ENCODE peak calls at places on chromosomes 5 and 9, in eight cellular contexts. X is HTR-8/SVneo; Q is brain microvascular endothelial cell; N is Ammon's horn; I is stimulated activated CD4-positive, alpha-beta T cell treated with anti-CD3 and anti-CD28 coated beads, Interleukin-15, amount 100 ng/mL, for 1 hour; P is germinal center; R is omental fat pad; M is amniotic stem cell. V is an unnamed sample.

GRCh38 chr5:173768267-173768806 is 119.8 kb upstream of the CPEB4 start:
- DNase-seq in P (no peak), I (no peak), R (no peak), N (no peak), M (no peak), X (no peak), Q (no peak), V (no peak)

GRCh38 chr5:44945743-44946142 is 137.0 kb downstream of the MRPS30 start:
- DNase-seq in P (no peak), I (no peak), X (no peak), Q (no peak), R (no peak), N (no peak), M (no peak), V (no peak)

GRCh38 chr5:73318308-73318719 is 130.3 kb downstream of the FOXD1 start:
- DNase-seq in N (no peak), X (no peak), R (no peak), Q (no peak), I (no peak), P (no peak), M (no peak), V (no peak)

GRCh38 chr5:175894805-175895204 is 23.4 kb downstream of the CPLX2 start:
- DNase-seq in P (no peak), N (no peak), R (no peak), X (no peak), I (no peak), Q (no peak), M (no peak), V (no peak)

GRCh38 chr9:134560654-134561053 is 80.9 kb upstream of the COL5A1 start:
- DNase-seq in Q (no peak), M (no peak), X (no peak), P (no peak), N (no peak), I (no peak), R (no peak), V (no peak)

GRCh38 chr5:154475613-154476342 is 2.2 kb downstream of the HAND1 start:
- DNase-seq in N (no peak), I (no peak), X (no peak), R (no peak), P (no peak), Q (no peak), M (no peak), V (no peak)

GRCh38 chr5:66724740-66725139 is 128.5 kb downstream of the MAST4 start:
- DNase-seq in X (no peak), M (no peak), P (no peak), Q (no peak), R (no peak), N (no peak), I (no peak), V (no peak)

GRCh38 chr9:125752070-125752628 is 5.0 kb downstream of the PBX3 start:
- DNase-seq in N (no peak), R (no peak), P (no peak), I (no peak), X (no peak), Q (no peak), M (no peak), V (no peak)

GRCh38 chr9:16727452-16728127 is 142.9 kb downstream of the BNC2 start:
- DNase-seq in I (no peak), X (no peak), M (no peak), R (no peak), P (no peak), N (no peak), Q (no peak), V (peak)

GRCh38 chr5:170552486-170553122 is 48.8 kb downstream of the KCNIP1 start:
- DNase-seq in N (peak), R (no peak), Q (peak), X (peak), M (no peak), I (no peak), P (no peak), V (no peak)

GRCh38 chr9:34986541-34987047 is 3.0 kb upstream of the DNAJB5 start:
- DNase-seq in N (peak), M (no peak), X (no peak), I (no peak), Q (no peak), P (peak), R (no peak), V (no peak)

GRCh38 chr5:179240561-179240960 is 104.7 kb downstream of the ADAMTS2 start:
- DNase-seq in I (no peak), R (no peak), P (no peak), Q (no peak), N (no peak), M (no peak), X (no peak), V (no peak)

GRCh38 chr9:109447329-109448076 is 50.6 kb downstream of the PTPN3 start:
- DNase-seq in R (no peak), P (no peak), M (no peak), N (no peak), I (no peak), X (no peak), Q (no peak), V (no peak)

GRCh38 chr5:139186752-139187326 is 11.3 kb downstream of the SIL1 start:
- DNase-seq in M (no peak), P (no peak), I (no peak), X (no peak), N (no peak), Q (no peak), R (no peak), V (no peak)

GRCh38 chr5:180920710-180921109 is 21.8 kb downstream of the BTNL8 start:
- DNase-seq in N (no peak), I (no peak), X (no peak), P (no peak), Q (no peak), R (no peak), M (no peak), V (no peak)

GRCh38 chr5:59021837-59022514 is 439.1 kb downstream of the RAB3C start:
- DNase-seq in X (no peak), I (no peak), N (no peak), M (no peak), R (no peak), Q (no peak), P (no peak), V (no peak)

GRCh38 chr5:73157399-73158303 is 15.3 kb upstream of the TMEM174 start:
- DNase-seq in I (no peak), R (no peak), M (no peak), P (no peak), N (no peak), X (no peak), Q (no peak), V (no peak)

GRCh38 chr5:14410068-14410941 is 171.3 kb upstream of the OTULINL start:
- DNase-seq in X (no peak), M (no peak), R (no peak), N (no peak), P (no peak), I (no peak), Q (no peak), V (no peak)

GRCh38 chr9:73132034-73132776 is 19.5 kb upstream of the ANXA1 start:
- DNase-seq in M (peak), Q (peak), R (no peak), P (peak), I (peak), N (peak), X (peak), V (peak)

GRCh38 chr5:34521628-34522290 is 134.4 kb upstream of the RAI14 start:
- DNase-seq in R (no peak), N (no peak), I (no peak), P (no peak), X (no peak), Q (no peak), M (no peak), V (no peak)

GRCh38 chr9:71446499-71447411 is 321.6 kb downstream of the CEMIP2 start:
- DNase-seq in N (peak), X (peak), R (no peak), Q (peak), M (peak), P (peak), I (no peak), V (peak)

GRCh38 chr5:135996611-135997010 is 32.2 kb upstream of the TGFBI start:
- DNase-seq in I (no peak), R (no peak), X (no peak), P (no peak), Q (peak), N (no peak), M (no peak), V (no peak)

GRCh38 chr5:100574716-100575115 is 39.5 kb downstream of the FAM174A start:
- DNase-seq in I (no peak), Q (no peak), X (no peak), M (no peak), N (no peak), P (no peak), R (no peak), V (no peak)

GRCh38 chr5:80799041-80799440 is 144.3 kb upstream of the DHFR start:
- DNase-seq in I (no peak), P (no peak), Q (no peak), R (no peak), X (no peak), N (no peak), M (no peak), V (no peak)

GRCh38 chr5:171610686-171611085 is 174.9 kb upstream of the SMIM23 start:
- DNase-seq in X (no peak), N (no peak), Q (no peak), M (no peak), R (no peak), P (no peak), I (no peak), V (no peak)

GRCh38 chr9:82022121-82022520 is 33.5 kb downstream of the SPATA31D1 start:
- DNase-seq in P (no peak), R (no peak), M (no peak), I (no peak), X (no peak), N (no peak), Q (no peak), V (no peak)

GRCh38 chr5:179120421-179120861 is 60.3 kb downstream of the ZNF354C start:
- DNase-seq in Q (no peak), R (no peak), X (no peak), N (no peak), I (no peak), P (no peak), M (no peak), V (no peak)

GRCh38 chr9:20552874-20553624 is 69.2 kb downstream of the MLLT3 start:
- DNase-seq in N (no peak), R (no peak), M (no peak), I (no peak), Q (no peak), P (no peak), X (no peak), V (peak)

GRCh38 chr5:17248999-17249634 is 31.7 kb downstream of the BASP1 start:
- DNase-seq in R (no peak), P (no peak), M (peak), Q (peak), I (no peak), X (peak), N (no peak), V (peak)

GRCh38 chr9:69865986-69866385 is 45.4 kb downstream of the CFAP95 start:
- DNase-seq in R (no peak), M (no peak), Q (no peak), X (no peak), N (no peak), P (no peak), I (no peak), V (no peak)

GRCh38 chr5:177526191-177526590 is 9.4 kb upstream of the DDX41 start:
- DNase-seq in I (no peak), R (no peak), N (no peak), M (no peak), P (no peak), Q (no peak), X (no peak), V (no peak)

V was measured in Caki2.